ENCODE peak calls at places on chromosomes 12 and 14, in ten cellular contexts. G, N, T, H, Q, J, L, X, W and V are unnamed samples.
A peak's percentile ranks its signal among the peaks of the same experiment; 100 is the strongest.

GRCh38 chr12:40714636-40715035 is 22.4 kb downstream of the CNTN1 start:
- DNase-seq in G (no peak), N (no peak), T (no peak), H (no peak), Q (no peak), J (no peak), L (no peak), X (no peak), W (no peak), V (no peak)

GRCh38 chr14:44820230-44820964 is 141.3 kb downstream of the KLHL28 start:
- DNase-seq in G (no peak), N (no peak), T (no peak), H (no peak), Q (no peak), J (no peak), L (no peak), X (no peak), W (no peak), V (no peak)

GRCh38 chr14:91745329-91745728 is 13.4 kb upstream of the CATSPERB start:
- DNase-seq in G (no peak), N (no peak), T (no peak), H (no peak), Q (no peak), J (no peak), L (no peak), X (no peak), W (no peak), V (no peak)

GRCh38 chr12:42237853-42238239 is 202 bp downstream of the YAF2 start:
- DNase-seq in G (no peak), N (no peak), T (no peak), H (no peak), Q (no peak), J (no peak), L (no peak), X (no peak), W (no peak), V (no peak)

GRCh38 chr12:89919241-89919906 is 210.7 kb upstream of the ATP2B1 start:
- DNase-seq in G (no peak), N (no peak), T (no peak), H (no peak), Q (no peak), J (no peak), L (no peak), X (no peak), W (no peak), V (no peak)

GRCh38 chr12:16189849-16190248 is 87.6 kb downstream of the SLC15A5 start:
- DNase-seq in G (no peak), N (no peak), T (no peak), H (no peak), Q (no peak), J (no peak), L (no peak), X (no peak), W (no peak), V (no peak)

GRCh38 chr12:93653712-93654111 is 23.5 kb upstream of the CRADD start:
- DNase-seq in G (no peak), N (no peak), T (no peak), H (no peak), Q (no peak), J (no peak), L (no peak), X (no peak), W (no peak), V (no peak)

GRCh38 chr14:88599761-88600439 is 37.1 kb downstream of the ZC3H14 start:
- DNase-seq in G (no peak), N (no peak), T (peak; percentile 42), H (no peak), Q (no peak), J (no peak), L (no peak), X (no peak), W (no peak), V (no peak)

GRCh38 chr14:91229743-91230200 is 14.7 kb downstream of the GPR68 start:
- DNase-seq in G (no peak), N (no peak), T (peak; percentile 75), H (no peak), Q (no peak), J (peak; percentile 54), L (peak; percentile 68), X (no peak), W (peak; percentile 81), V (no peak)

GRCh38 chr14:39704581-39704980 is 272.3 kb upstream of the FBXO33 start:
- DNase-seq in G (no peak), N (no peak), T (no peak), H (no peak), Q (no peak), J (no peak), L (no peak), X (no peak), W (no peak), V (no peak)

GRCh38 chr14:75042040-75042439 is 9.2 kb downstream of the MLH3 start:
- DNase-seq in G (no peak), N (no peak), T (no peak), H (no peak), Q (no peak), J (no peak), L (no peak), X (no peak), W (peak; percentile 34), V (no peak)